ENCODE peak calls at places on chromosomes 6 and 20, in five cellular contexts. One of them, this sample, is unnamed.

GRCh38 chr20:33273117-33273851 is 9.7 kb upstream of the BPIFB1 start:
- DNase-seq in ovary: no peak
- DNase-seq in testis: no peak
- DNase-seq in PC-9: no peak
- DNase-seq in psoas muscle: no peak
- DNase-seq in this sample: no peak

GRCh38 chr6:33297956-33298772 is 578 bp downstream of the RGL2 start:
- DNase-seq in ovary: peak; percentile 71
- DNase-seq in PC-9: peak; percentile 89
- DNase-seq in testis: peak; percentile 86
- DNase-seq in psoas muscle: peak; percentile 66
- DNase-seq in this sample: peak; percentile 94

GRCh38 chr6:12293234-12293930 is 3.2 kb downstream of the EDN1 start:
- DNase-seq in testis: no peak
- DNase-seq in ovary: no peak
- DNase-seq in psoas muscle: no peak
- DNase-seq in PC-9: no peak
- DNase-seq in this sample: no peak

GRCh38 chr6:19569563-19569962 is 267.6 kb upstream of the ID4 start:
- DNase-seq in PC-9: no peak
- DNase-seq in psoas muscle: no peak
- DNase-seq in ovary: no peak
- DNase-seq in testis: no peak
- DNase-seq in this sample: no peak

GRCh38 chr6:68638225-68638900 is 3.3 kb downstream of the ADGRB3 start:
- DNase-seq in PC-9: no peak
- DNase-seq in ovary: peak; percentile 38
- DNase-seq in testis: peak; percentile 64
- DNase-seq in psoas muscle: peak; percentile 23
- DNase-seq in this sample: no peak

GRCh38 chr6:36608788-36609563 is 14.8 kb downstream of the SRSF3 start:
- DNase-seq in ovary: no peak
- DNase-seq in testis: no peak
- DNase-seq in PC-9: no peak
- DNase-seq in psoas muscle: no peak
- DNase-seq in this sample: no peak

GRCh38 chr20:34120213-34120612 is 8.2 kb upstream of the EIF2S2 start:
- DNase-seq in testis: no peak
- DNase-seq in PC-9: no peak
- DNase-seq in psoas muscle: no peak
- DNase-seq in ovary: no peak
- DNase-seq in this sample: no peak

GRCh38 chr6:30510419-30510818 is 21.1 kb downstream of the HLA-E start:
- DNase-seq in psoas muscle: no peak
- DNase-seq in testis: no peak
- DNase-seq in ovary: no peak
- DNase-seq in PC-9: no peak
- DNase-seq in this sample: peak; percentile 5

GRCh38 chr6:156862711-156863110 is 85.5 kb downstream of the ARID1B start:
- DNase-seq in PC-9: no peak
- DNase-seq in testis: no peak
- DNase-seq in ovary: no peak
- DNase-seq in psoas muscle: no peak
- DNase-seq in this sample: peak; percentile 75

GRCh38 chr6:134706153-134706552 is 243.7 kb downstream of the ALDH8A1 start:
- DNase-seq in testis: no peak
- DNase-seq in ovary: no peak
- DNase-seq in PC-9: no peak
- DNase-seq in psoas muscle: no peak
- DNase-seq in this sample: no peak

GRCh38 chr6:15429146-15430110 is 183.6 kb downstream of the JARID2 start:
- DNase-seq in PC-9: peak; percentile 12
- DNase-seq in ovary: no peak
- DNase-seq in testis: no peak
- DNase-seq in psoas muscle: no peak
- DNase-seq in this sample: no peak

GRCh38 chr6:36324715-36325114 is 12.0 kb downstream of the BNIP5 start:
- DNase-seq in PC-9: no peak
- DNase-seq in ovary: no peak
- DNase-seq in psoas muscle: no peak
- DNase-seq in testis: no peak
- DNase-seq in this sample: no peak

DNA sequence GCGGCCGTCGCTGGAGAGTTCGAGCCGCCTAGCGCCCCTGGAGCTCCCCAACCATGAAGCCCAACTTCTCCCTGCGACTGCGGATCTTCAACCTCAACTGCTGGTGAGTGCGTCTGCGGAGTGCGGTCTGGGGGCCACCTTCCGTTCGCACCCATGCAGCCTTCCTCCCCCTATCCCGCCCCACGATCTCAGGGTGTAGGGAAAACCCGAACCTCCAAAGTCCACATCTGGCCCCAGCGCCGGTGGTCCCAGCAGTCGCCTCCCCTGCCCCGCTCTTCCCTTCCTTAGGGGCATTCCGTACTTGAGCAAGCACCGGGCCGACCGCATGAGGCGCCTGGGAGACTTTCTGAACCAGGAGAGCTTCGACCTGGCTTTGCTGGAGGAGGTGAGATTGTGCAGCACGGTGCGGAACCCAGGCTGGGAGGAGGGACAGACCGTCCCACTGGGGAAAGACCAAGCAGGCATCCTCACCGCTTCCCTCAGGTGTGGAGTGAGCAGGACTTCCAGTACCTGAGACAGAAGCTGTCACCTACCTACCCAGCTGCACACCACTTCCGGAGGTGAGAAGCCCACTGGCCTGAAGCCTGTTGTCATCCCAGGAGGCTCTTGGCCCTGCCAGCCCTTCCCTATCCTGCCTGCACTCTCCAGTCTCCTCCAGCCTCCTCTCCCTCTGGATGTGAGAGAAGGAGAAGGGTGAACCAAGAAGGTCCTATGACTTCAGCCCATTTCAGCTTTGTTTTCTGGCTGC is 719 bp downstream of the SMPD2 start:
- DNase-seq in ovary: peak; percentile 70
- DNase-seq in PC-9: peak; percentile 43
- DNase-seq in testis: peak; percentile 63
- DNase-seq in psoas muscle: peak; percentile 51
- DNase-seq in this sample: no peak
- TF ChIP-seq CTCF in ovary: no peak
- TF ChIP-seq CTCF in PC-9: peak; percentile 6
- TF ChIP-seq CTCF in testis: no peak
- TF ChIP-seq CTCF in psoas muscle: no peak
- TF ChIP-seq CTCF in this sample: no peak

GRCh38 chr6:136037885-136038460 is 186.5 kb downstream of the PDE7B start:
- DNase-seq in PC-9: no peak
- DNase-seq in ovary: peak; percentile 59
- DNase-seq in testis: peak; percentile 36
- DNase-seq in psoas muscle: no peak
- DNase-seq in this sample: no peak

GRCh38 chr6:136037246-136037884 is 185.9 kb downstream of the PDE7B start:
- DNase-seq in testis: no peak
- DNase-seq in PC-9: no peak
- DNase-seq in ovary: peak; percentile 50
- DNase-seq in psoas muscle: no peak
- DNase-seq in this sample: no peak

GRCh38 chr6:136036601-136037000 is 185.1 kb downstream of the PDE7B start:
- DNase-seq in PC-9: no peak
- DNase-seq in testis: no peak
- DNase-seq in psoas muscle: no peak
- DNase-seq in ovary: no peak
- DNase-seq in this sample: no peak

GRCh38 chr6:136038531-136038930 is 187.0 kb downstream of the PDE7B start:
- DNase-seq in ovary: no peak
- DNase-seq in psoas muscle: no peak
- DNase-seq in PC-9: no peak
- DNase-seq in testis: no peak
- DNase-seq in this sample: no peak

DNA sequence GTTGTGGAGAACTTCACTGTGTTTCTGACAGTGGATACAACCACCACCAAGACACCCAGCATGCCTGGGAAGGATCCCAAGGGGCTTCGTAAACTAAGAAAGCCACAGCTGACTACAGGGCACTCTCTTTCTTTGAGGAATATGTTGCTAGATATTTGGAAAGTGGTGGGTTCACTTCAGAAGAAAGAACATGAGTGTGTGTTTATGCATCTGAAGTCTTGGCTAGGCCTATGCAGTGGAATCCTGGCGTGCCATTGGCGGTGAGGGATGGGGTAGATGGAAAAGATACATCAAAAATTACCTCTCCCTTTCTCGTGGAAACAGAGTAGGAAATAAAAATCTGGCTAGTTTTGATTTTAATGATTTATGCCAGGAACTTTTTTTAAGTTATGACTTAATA is 187.7 kb downstream of the PDE7B start:
- DNase-seq in PC-9: no peak
- DNase-seq in testis: no peak
- DNase-seq in ovary: no peak
- DNase-seq in psoas muscle: no peak
- DNase-seq in this sample: no peak
- H3K4me3 ChIP-seq in PC-9: no peak overlapping the region
- H3K4me3 ChIP-seq in testis: peak overlapping the region; percentile 5
- H3K4me3 ChIP-seq in ovary: peak overlapping the region; percentile 36
- H3K4me3 ChIP-seq in psoas muscle: peak overlapping the region; percentile 59
- H3K4me3 ChIP-seq in this sample: peak overlapping the region; percentile 47

DNA sequence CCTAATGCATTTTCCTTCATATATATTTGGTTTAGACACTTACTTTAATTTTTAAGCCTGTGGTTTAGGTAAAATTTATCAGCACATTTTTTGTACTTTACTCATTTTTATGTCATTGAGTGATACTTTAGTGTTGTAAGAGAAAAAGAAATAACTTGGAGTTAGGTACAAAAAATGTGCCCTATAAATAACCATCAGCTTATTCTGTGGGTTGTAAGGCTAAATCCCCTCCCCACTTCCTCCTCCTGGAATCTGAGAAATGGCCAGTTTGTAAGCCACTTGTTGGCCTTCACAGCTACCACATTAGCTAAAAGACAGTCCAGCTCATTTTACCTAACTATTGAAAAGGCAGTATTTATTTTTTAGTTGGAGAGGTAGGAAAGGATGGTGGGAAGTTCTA is 576.3 kb downstream of the PKHD1 start:
- DNase-seq in testis: no peak
- DNase-seq in psoas muscle: no peak
- DNase-seq in PC-9: no peak
- DNase-seq in ovary: no peak
- DNase-seq in this sample: no peak
- H3K27ac ChIP-seq in testis: no peak overlapping the region
- H3K27ac ChIP-seq in psoas muscle: no peak overlapping the region
- H3K27ac ChIP-seq in PC-9: no peak overlapping the region
- H3K27ac ChIP-seq in ovary: no peak overlapping the region
- H3K27ac ChIP-seq in this sample: no peak overlapping the region

GRCh38 chr6:21305827-21306469 is 287.6 kb upstream of the SOX4 start:
- DNase-seq in testis: no peak
- DNase-seq in ovary: no peak
- DNase-seq in PC-9: no peak
- DNase-seq in psoas muscle: no peak
- DNase-seq in this sample: no peak
- TF ChIP-seq CTCF in testis: no peak
- TF ChIP-seq CTCF in ovary: no peak
- TF ChIP-seq CTCF in PC-9: no peak
- TF ChIP-seq CTCF in psoas muscle: no peak
- TF ChIP-seq CTCF in this sample: no peak

GRCh38 chr6:149864578-149865535 is 698 bp upstream of the LRP11 start:
- DNase-seq in psoas muscle: no peak
- DNase-seq in PC-9: no peak
- DNase-seq in testis: peak; percentile 61
- DNase-seq in ovary: no peak
- DNase-seq in this sample: no peak
- H3K4me3 ChIP-seq in psoas muscle: peak overlapping the region; percentile 81
- H3K4me3 ChIP-seq in PC-9: peak overlapping the region; percentile 73
- H3K4me3 ChIP-seq in testis: peak overlapping the region; percentile 86
- H3K4me3 ChIP-seq in ovary: peak overlapping the region; percentile 56
- H3K4me3 ChIP-seq in this sample: peak overlapping the region; percentile 67

GRCh38 chr20:57716893-57717292 is 7.1 kb upstream of the PMEPA1 start:
- DNase-seq in ovary: no peak
- DNase-seq in psoas muscle: no peak
- DNase-seq in testis: no peak
- DNase-seq in PC-9: no peak
- DNase-seq in this sample: no peak
- H3K27ac ChIP-seq in ovary: no peak overlapping the region
- H3K27ac ChIP-seq in psoas muscle: peak overlapping the region; percentile 73
- H3K27ac ChIP-seq in testis: no peak overlapping the region
- H3K27ac ChIP-seq in PC-9: no peak overlapping the region
- H3K27ac ChIP-seq in this sample: peak overlapping the region; percentile 43

GRCh38 chr20:63440366-63440955 is 32.0 kb downstream of the KCNQ2 start:
- DNase-seq in psoas muscle: no peak
- DNase-seq in ovary: no peak
- DNase-seq in testis: no peak
- DNase-seq in PC-9: no peak
- DNase-seq in this sample: no peak

GRCh38 chr20:63441136-63441776 is 31.2 kb downstream of the KCNQ2 start:
- DNase-seq in psoas muscle: no peak
- DNase-seq in testis: no peak
- DNase-seq in ovary: no peak
- DNase-seq in PC-9: no peak
- DNase-seq in this sample: no peak

GRCh38 chr20:63443606-63444395 is 28.7 kb downstream of the KCNQ2 start:
- DNase-seq in PC-9: no peak
- DNase-seq in ovary: no peak
- DNase-seq in psoas muscle: no peak
- DNase-seq in testis: no peak
- DNase-seq in this sample: no peak

GRCh38 chr20:63439866-63440265 is 32.6 kb downstream of the KCNQ2 start:
- DNase-seq in ovary: no peak
- DNase-seq in PC-9: no peak
- DNase-seq in testis: no peak
- DNase-seq in psoas muscle: no peak
- DNase-seq in this sample: no peak

DNA sequence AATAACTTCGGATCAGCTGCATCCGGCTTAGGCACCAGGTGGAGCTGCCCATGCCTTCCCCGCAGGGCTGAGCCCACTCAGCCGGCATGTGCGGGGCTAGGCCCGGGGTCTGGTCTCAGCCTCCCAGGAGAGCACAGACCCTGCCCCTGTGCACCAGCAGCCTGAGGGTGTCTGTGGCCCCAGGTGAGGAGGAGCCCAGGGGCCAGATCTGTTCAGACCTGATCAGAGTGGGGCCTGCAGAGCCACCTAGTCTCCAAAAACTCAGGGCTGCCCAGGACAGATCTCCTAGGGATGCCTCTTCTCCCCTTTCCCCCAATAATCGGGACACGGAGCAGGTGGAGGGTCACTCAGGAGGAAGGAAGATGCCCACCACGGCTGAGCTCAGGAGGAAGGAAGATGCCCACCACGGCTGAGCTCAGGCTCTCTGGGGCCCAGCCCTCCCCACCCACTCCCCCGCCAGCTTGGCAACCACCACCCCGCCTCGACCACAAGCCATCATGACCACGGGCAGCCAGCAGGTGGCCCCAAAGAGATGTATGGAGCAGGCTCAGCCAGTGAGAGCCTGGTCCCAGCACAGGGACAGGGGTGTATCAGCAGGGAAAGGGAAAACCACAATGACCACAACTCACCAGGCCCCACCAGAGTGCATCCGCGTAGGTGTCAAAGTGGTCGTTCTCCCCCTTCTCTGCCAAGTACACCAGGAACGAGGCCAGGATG is 30.5 kb downstream of the KCNQ2 start:
- DNase-seq in testis: peak; percentile 74
- DNase-seq in PC-9: peak; percentile 79
- DNase-seq in ovary: no peak
- DNase-seq in psoas muscle: peak; percentile 61
- DNase-seq in this sample: no peak
- TF ChIP-seq CTCF in testis: peak; percentile 36
- TF ChIP-seq CTCF in PC-9: peak; percentile 81
- TF ChIP-seq CTCF in ovary: no peak
- TF ChIP-seq CTCF in psoas muscle: peak; percentile 31
- TF ChIP-seq CTCF in this sample: no peak